ENCODE peak calls at places on chromosome 16, in eight cellular contexts. K is BE2C, D is kidney, H is cardiac muscle cell, C is cardiac fibroblast, Y is gastrocnemius medialis, O is ascending aorta, T is stomach. R is an unnamed sample.

GRCh38 chr16:10608687-10609409 is 28.4 kb upstream of the EMP2 start:
- DNase-seq in K (no peak), D (no peak), H (peak; percentile 33), C (peak; percentile 41), Y (no peak), O (no peak), T (no peak), R (no peak)

GRCh38 chr16:73275024-73275423 is 227.1 kb upstream of the ZFHX3 start:
- DNase-seq in K (no peak), D (no peak), H (no peak), C (no peak), Y (no peak), O (no peak), T (no peak), R (no peak)

GRCh38 chr16:11310634-11310977 is 29.5 kb upstream of the PRM1 start:
- DNase-seq in K (no peak), D (no peak), H (no peak), C (no peak), Y (no peak), O (no peak), T (no peak), R (no peak)

GRCh38 chr16:3998793-3999478 is 117.3 kb downstream of the ADCY9 start:
- DNase-seq in K (no peak), D (peak; percentile 68), H (peak; percentile 73), C (peak; percentile 80), Y (no peak), O (no peak), T (no peak), R (no peak)

GRCh38 chr16:73037845-73038570 is 9.9 kb downstream of the ZFHX3 start:
- DNase-seq in K (peak; percentile 59), D (no peak), H (no peak), C (no peak), Y (no peak), O (no peak), T (no peak), R (no peak)

GRCh38 chr16:86835981-86836380 is 257.6 kb downstream of the FOXL1 start:
- DNase-seq in K (no peak), D (no peak), H (no peak), C (no peak), Y (no peak), O (no peak), T (no peak), R (no peak)

GRCh38 chr16:11836653-11837244 is 14.6 kb downstream of the RSL1D1 start:
- DNase-seq in K (no peak), D (no peak), H (peak; percentile 68), C (peak; percentile 51), Y (no peak), O (no peak), T (no peak), R (no peak)

GRCh38 chr16:87317766-87318121 is 552 bp upstream of the C16orf95 start:
- DNase-seq in K (peak; percentile 44), D (peak; percentile 81), H (peak; percentile 76), C (peak; percentile 75), Y (no peak), O (peak; percentile 80), T (peak; percentile 53), R (no peak)

GRCh38 chr16:84190731-84191388 is at the start of gene ADAD2:
- DNase-seq in K (no peak), D (no peak), H (no peak), C (no peak), Y (no peak), O (no peak), T (no peak), R (no peak)

GRCh38 chr16:68236804-68237242 is 896 bp upstream of the ESRP2 start:
- DNase-seq in K (no peak), D (peak; percentile 85), H (no peak), C (no peak), Y (no peak), O (no peak), T (no peak), R (no peak)

GRCh38 chr16:24685539-24686432 is 43.7 kb upstream of the TNRC6A start:
- DNase-seq in K (peak; percentile 82), D (peak; percentile 81), H (peak; percentile 93), C (peak; percentile 94), Y (peak; percentile 8), O (peak; percentile 88), T (peak; percentile 33), R (no peak)

GRCh38 chr16:76573281-76573680 is 296.1 kb downstream of the CNTNAP4 start:
- DNase-seq in K (no peak), D (no peak), H (no peak), C (no peak), Y (no peak), O (no peak), T (no peak), R (no peak)

GRCh38 chr16:89798832-89799370 is 17.5 kb downstream of the FANCA start:
- DNase-seq in K (peak; percentile 78), D (no peak), H (peak; percentile 2), C (no peak), Y (no peak), O (no peak), T (no peak), R (no peak)

GRCh38 chr16:48384305-48384981 is 770 bp downstream of the SIAH1 start:
- DNase-seq in K (peak; percentile 73), D (peak; percentile 89), H (peak; percentile 75), C (peak; percentile 77), Y (peak; percentile 58), O (peak; percentile 77), T (peak; percentile 59), R (no peak)

GRCh38 chr16:2154533-2155090 is 970 bp upstream of the TRAF7 start:
- DNase-seq in K (no peak), D (no peak), H (no peak), C (no peak), Y (no peak), O (no peak), T (no peak), R (no peak)

GRCh38 chr16:87145181-87146176 is 171.7 kb downstream of the C16orf95 start:
- DNase-seq in K (no peak), D (no peak), H (peak; percentile 84), C (peak; percentile 60), Y (no peak), O (no peak), T (no peak), R (no peak)

GRCh38 chr16:3149193-3149530 is 14.3 kb downstream of the ZNF213 start:
- DNase-seq in K (no peak), D (peak; percentile 77), H (no peak), C (no peak), Y (no peak), O (no peak), T (no peak), R (no peak)

GRCh38 chr16:3089717-3090592 is 9.1 kb downstream of the ZSCAN10 start:
- DNase-seq in K (no peak), D (peak; percentile 74), H (no peak), C (no peak), Y (no peak), O (no peak), T (no peak), R (no peak)

GRCh38 chr16:85428168-85428898 is 184.8 kb upstream of the GSE1 start:
- DNase-seq in K (peak; percentile 56), D (peak; percentile 73), H (peak; percentile 34), C (peak; percentile 37), Y (no peak), O (no peak), T (peak; percentile 72), R (no peak)

GRCh38 chr16:69033550-69033949 is 71.9 kb upstream of the HAS3 start:
- DNase-seq in K (no peak), D (no peak), H (no peak), C (no peak), Y (no peak), O (no peak), T (no peak), R (no peak)

DNA sequence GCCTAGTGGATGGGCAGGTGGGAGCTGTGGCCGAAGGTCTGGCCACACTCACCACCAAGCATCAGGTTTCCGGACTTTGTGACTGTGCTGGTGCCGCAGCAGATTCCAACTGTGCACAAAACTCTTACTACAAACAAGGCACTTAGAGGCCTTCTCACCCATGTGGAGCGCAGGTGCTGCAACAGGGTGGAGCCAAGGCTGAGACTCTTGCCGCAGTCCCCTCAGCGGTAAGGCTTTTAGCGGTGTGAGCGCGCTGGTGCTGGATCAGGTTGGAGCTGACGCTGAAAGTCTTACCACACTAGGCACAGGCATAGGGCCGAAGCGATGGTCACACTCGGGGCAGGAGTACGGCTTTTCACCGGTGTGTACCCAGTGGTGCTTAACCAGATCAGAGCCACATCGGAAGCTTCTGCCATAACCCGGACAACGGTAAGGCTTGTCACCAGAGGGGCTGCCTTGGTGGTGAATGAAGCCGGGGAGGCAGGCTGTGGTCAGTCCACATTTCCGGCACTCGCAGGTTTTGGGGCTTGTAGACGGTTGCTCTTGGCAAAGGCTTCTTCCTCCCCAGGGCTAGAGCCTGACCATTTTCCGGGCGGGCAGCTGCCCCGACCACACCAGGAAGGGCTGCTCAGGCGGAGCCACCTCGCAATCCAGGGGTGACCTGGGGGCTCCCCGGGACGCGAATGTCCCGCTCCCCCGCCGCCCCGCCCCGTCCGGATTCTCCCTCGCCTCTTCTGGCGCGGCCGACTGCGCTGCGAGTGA is 1.0 kb upstream of the ARMC5 start:
- DNase-seq in K (peak; percentile 43), D (peak; percentile 83), H (peak; percentile 60), C (peak; percentile 49), Y (peak; percentile 75), O (no peak), T (peak; percentile 57), R (no peak)
- TF ChIP-seq CTCF in K (no peak), D (peak; percentile 44), H (no peak), C (no peak), Y (no peak), O (no peak), T (peak; percentile 14), R (peak; percentile 42)

DNA sequence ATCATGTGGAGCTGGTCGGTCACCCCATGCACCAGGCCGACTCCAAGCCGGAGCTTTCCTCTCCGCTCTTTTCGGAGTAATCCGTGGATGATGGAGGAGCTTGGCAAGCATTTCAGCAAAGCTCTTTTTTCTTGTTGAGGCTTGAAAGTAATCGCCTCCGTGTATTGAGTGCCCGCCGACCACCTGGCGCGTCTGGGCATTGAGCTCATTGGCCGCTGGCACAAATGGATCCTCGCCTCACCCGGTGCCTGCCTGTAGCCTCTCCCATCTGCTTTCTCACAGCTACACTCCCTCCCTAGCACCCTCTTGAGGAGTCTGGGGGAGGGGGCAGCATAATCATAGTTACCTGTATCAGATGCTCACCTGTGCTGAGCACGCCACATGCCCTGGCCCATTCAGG is 148.9 kb downstream of the CMIP start:
- DNase-seq in K (no peak), D (peak; percentile 54), H (no peak), C (no peak), Y (no peak), O (no peak), T (no peak), R (no peak)
- H3K4me3 ChIP-seq in K (no peak overlapping the region), D (no peak overlapping the region), H (no peak overlapping the region), C (no peak overlapping the region), Y (no peak overlapping the region), O (no peak overlapping the region), T (no peak overlapping the region), R (no peak overlapping the region)

DNA sequence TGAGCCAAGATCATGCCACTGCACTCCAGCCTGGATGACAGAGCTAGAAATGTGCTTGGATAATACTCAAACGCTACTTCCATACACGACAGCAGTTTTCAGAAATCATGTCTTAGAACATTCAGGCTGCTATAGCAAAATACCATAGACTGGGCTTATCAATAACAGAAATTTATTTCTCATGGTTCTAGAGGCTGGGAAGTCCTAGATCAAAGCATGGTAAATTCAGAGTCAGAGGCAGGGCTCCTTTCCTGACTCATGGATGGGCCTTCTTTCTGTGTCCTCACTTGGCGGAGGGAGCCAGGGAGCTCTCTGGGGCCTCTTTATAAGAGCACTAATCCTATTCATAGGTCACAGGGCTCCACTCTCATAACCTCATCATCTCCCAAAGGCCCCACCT is 24.5 kb upstream of the HERPUD1 start:
- DNase-seq in K (no peak), D (no peak), H (no peak), C (no peak), Y (no peak), O (no peak), T (no peak), R (no peak)
- TF ChIP-seq CTCF in K (no peak), D (no peak), H (no peak), C (no peak), Y (no peak), O (no peak), T (no peak), R (no peak)

GRCh38 chr16:75038036-75038959 is 39.5 kb downstream of the ZNRF1 start:
- DNase-seq in K (no peak), D (no peak), H (peak; percentile 78), C (peak; percentile 67), Y (no peak), O (no peak), T (no peak), R (no peak)
- H3K4me3 ChIP-seq in K (no peak overlapping the region), D (no peak overlapping the region), H (no peak overlapping the region), C (no peak overlapping the region), Y (no peak overlapping the region), O (no peak overlapping the region), T (no peak overlapping the region), R (no peak overlapping the region)

R was measured in epithelial cell of proximal tubule.